ENCODE peak calls at places on chromosomes 5 and 9, in four cellular contexts. I is heart right ventricle, X is AG10803, T is HL-60. S is an unnamed sample.

GRCh38 chr9:107460153-107461023 is 29.2 kb downstream of the KLF4 start:
- DNase-seq in I (no peak), X (no peak), T (no peak), S (no peak)

GRCh38 chr9:93650448-93650847 is 74.1 kb downstream of the PHF2 start:
- DNase-seq in I (no peak), X (no peak), T (no peak), S (no peak)

GRCh38 chr5:13034048-13034447 is 910.4 kb downstream of the DNAH5 start:
- DNase-seq in I (no peak), X (no peak), T (no peak), S (no peak)

GRCh38 chr9:126456396-126456795 is 129.8 kb downstream of the MVB12B start:
- DNase-seq in I (peak), X (no peak), T (no peak), S (no peak)

GRCh38 chr9:17783227-17783626 is 204.4 kb downstream of the SH3GL2 start:
- DNase-seq in I (no peak), X (no peak), T (no peak), S (no peak)

GRCh38 chr5:119327018-119327417 is 28.8 kb upstream of the TNFAIP8 start:
- DNase-seq in I (no peak), X (peak), T (no peak), S (no peak)

GRCh38 chr9:133877967-133878366 is 114.2 kb downstream of the VAV2 start:
- DNase-seq in I (no peak), X (no peak), T (no peak), S (no peak)

GRCh38 chr5:163869611-163870010 is 364.2 kb downstream of the MAT2B start:
- DNase-seq in I (no peak), X (no peak), T (no peak), S (no peak)

GRCh38 chr5:80967500-80968181 is 7.5 kb downstream of the RASGRF2 start:
- DNase-seq in I (peak), X (peak), T (no peak), S (no peak)

GRCh38 chr9:79233542-79233941 is 338.2 kb upstream of the TLE4 start:
- DNase-seq in I (no peak), X (peak), T (peak), S (peak)

GRCh38 chr9:2787065-2787464 is 56.8 kb downstream of the PUM3 start:
- DNase-seq in I (no peak), X (peak), T (no peak), S (no peak)

GRCh38 chr9:116733010-116733641 is 46.0 kb downstream of the TRIM32 start:
- DNase-seq in I (no peak), X (no peak), T (no peak), S (no peak)

GRCh38 chr5:68646142-68646541 is 430.6 kb downstream of the PIK3R1 start:
- DNase-seq in I (no peak), X (peak), T (no peak), S (no peak)

GRCh38 chr9:37486616-37487544 is 1.1 kb downstream of the POLR1E start:
- DNase-seq in I (peak), X (peak), T (no peak), S (no peak)

GRCh38 chr9:74570879-74571512 is 73.9 kb downstream of the RORB start:
- DNase-seq in I (no peak), X (peak), T (peak), S (no peak)

GRCh38 chr9:134625361-134626140 is 16.1 kb upstream of the COL5A1 start:
- DNase-seq in I (no peak), X (peak), T (no peak), S (no peak)

GRCh38 chr5:126857472-126858410 is 80.8 kb downstream of the LMNB1 start:
- DNase-seq in I (peak), X (peak), T (no peak), S (no peak)

GRCh38 chr9:17731308-17731707 is 152.4 kb downstream of the SH3GL2 start:
- DNase-seq in I (no peak), X (no peak), T (no peak), S (no peak)

GRCh38 chr5:59525957-59526356 is 367.6 kb downstream of the PDE4D start:
- DNase-seq in I (no peak), X (peak), T (no peak), S (no peak)

GRCh38 chr9:126474201-126474765 is 139.4 kb upstream of the LMX1B start:
- DNase-seq in I (no peak), X (peak), T (no peak), S (no peak)

GRCh38 chr9:113570106-113570505 is 106.6 kb downstream of the RGS3 start:
- DNase-seq in I (no peak), X (no peak), T (no peak), S (no peak)

GRCh38 chr5:120886351-120886860 is 422.3 kb downstream of the PRR16 start:
- DNase-seq in I (no peak), X (no peak), T (peak), S (no peak)

GRCh38 chr5:68086857-68087256 is 128.7 kb upstream of the PIK3R1 start:
- DNase-seq in I (peak), X (peak), T (no peak), S (no peak)

GRCh38 chr9:137244486-137245449 is 3.7 kb downstream of the TUBB4B start:
- DNase-seq in I (no peak), X (no peak), T (no peak), S (no peak)
- TF ChIP-seq CTCF in I (no peak), X (no peak), T (no peak), S (no peak)

GRCh38 chr9:129412814-129413536 is 207.9 kb downstream of the C9orf50 start:
- DNase-seq in I (peak), X (peak), T (peak), S (no peak)

GRCh38 chr9:129413537-129414376 is 207.1 kb downstream of the C9orf50 start:
- DNase-seq in I (peak), X (peak), T (peak), S (peak)

GRCh38 chr9:129415031-129415953 is 205.6 kb downstream of the C9orf50 start:
- DNase-seq in I (no peak), X (peak), T (no peak), S (no peak)

GRCh38 chr9:129415954-129416651 is 204.8 kb downstream of the C9orf50 start:
- DNase-seq in I (no peak), X (peak), T (no peak), S (no peak)

DNA sequence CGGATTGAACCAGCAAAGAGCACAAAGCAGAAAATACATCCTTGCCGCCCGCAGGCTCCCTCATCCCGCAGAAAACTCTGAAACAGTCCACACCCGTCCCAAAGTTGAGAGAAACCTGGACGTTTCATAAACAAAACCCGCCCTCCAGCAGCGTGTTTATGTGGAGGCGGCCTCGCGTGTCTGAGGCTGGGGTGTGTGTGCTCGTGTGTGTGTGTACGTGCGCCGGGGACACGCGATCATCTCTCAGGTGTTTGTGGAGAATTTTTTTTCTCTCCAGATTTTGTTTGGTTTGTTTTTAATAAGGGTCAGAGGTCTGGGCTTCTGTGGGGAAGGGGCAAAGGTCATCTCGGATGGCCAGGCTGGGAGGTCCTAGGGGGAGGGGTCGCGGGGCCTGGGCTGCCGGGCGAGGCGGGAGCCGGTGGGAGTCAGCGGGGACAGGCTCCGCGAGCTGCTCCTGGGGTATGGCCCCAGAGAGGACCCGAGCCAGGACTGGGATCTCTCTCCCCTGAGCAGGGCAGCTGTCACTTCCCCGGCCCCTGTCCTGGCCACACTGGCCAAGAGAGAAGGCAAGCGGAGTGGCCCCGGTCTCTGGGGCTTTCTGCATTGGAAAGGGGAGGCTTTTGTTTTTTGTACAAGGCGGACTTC is 206.4 kb downstream of the C9orf50 start:
- DNase-seq in I (peak), X (peak), T (peak), S (no peak)
- H3K4me3 ChIP-seq in I (peak), X (peak), T (no peak), S (peak)

DNA sequence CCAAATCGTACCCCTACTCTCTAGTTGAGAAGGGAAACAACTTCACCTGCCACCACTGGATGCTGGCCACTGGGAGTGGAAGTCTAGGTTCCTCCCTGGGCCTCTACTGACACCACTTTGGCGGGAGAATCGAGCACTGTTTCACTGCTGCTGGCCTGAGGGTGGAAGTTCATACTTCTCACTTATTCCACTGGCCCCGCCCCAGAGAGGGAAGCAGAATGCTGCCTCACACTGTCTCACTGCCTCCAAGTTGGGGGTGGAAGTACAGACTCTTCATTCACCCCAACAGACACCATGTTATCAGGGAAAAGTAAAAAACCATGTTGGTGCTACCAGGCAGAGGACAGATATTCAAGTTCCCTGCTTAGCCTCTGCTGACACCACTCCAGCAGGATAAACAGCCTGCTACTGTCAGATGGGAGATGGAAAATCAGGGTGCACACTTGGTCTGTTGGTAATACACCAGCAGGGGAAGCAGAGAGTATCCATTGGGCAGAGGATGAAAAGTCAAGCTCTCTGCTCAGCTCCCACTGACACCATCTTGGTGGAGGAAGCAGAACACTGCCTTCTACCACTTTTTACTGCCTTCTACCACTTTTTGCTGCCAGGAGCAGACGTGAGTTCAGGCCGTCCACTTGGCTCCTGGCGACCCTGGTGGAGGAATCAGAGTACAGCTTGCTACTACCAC is 159.4 kb downstream of the SIL1 start:
- DNase-seq in I (no peak), X (no peak), T (peak), S (no peak)
- TF ChIP-seq CTCF in I (no peak), X (no peak), T (no peak), S (peak)

DNA sequence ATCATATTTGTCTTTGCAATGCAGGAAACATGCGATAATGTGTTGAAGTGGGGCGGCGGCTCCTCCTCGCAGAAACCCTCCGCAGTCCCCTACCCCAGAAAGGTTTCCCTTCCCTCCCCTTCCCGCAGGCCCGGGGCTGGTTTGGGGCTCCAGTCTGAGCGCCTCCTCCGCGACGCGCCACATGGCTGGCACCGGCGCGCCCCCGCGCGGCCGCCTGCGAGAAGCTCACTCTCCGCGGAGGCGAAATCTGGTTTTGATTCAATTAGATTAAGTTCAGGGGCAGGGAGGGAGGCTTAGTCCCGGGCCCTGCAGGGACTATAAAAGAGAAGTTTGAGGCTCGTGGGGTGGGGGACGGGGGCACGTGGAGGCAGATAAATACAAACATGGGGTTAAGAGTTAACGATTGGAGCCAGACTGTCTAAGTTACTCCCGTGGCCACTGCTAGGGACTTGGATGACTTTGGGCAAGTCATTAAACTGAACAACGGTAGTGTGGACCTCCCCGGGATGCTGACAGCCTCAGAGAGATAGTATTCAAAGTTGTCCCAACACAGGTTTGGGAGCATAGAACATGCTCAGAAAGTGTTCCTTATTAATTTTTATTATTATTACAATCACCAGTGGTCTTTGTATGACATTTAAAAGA is 69.4 kb downstream of the MSX2 start:
- DNase-seq in I (peak), X (peak), T (peak), S (no peak)
- H3K4me3 ChIP-seq in I (no peak), X (no peak), T (no peak), S (no peak)

GRCh38 chr9:129500166-129500862 is 120.6 kb downstream of the C9orf50 start:
- DNase-seq in I (no peak), X (no peak), T (no peak), S (no peak)
- TF ChIP-seq CTCF in I (no peak), X (no peak), T (no peak), S (no peak)

GRCh38 chr5:173549644-173550043 is 66.8 kb downstream of the BOD1 start:
- DNase-seq in I (no peak), X (no peak), T (no peak), S (no peak)
- H3K4me3 ChIP-seq in I (no peak), X (no peak), T (no peak), S (no peak)